ENCODE peak calls at places on chromosomes 1 and 21, in seven cellular contexts. One of them, this sample, is unnamed.

GRCh38 chr1:199312626-199313025 is 673.8 kb downstream of the PTPRC start:
- DNase-seq in AG04450: no peak
- DNase-seq in testis: no peak
- DNase-seq in Peyer's patch: no peak
- DNase-seq in body of pancreas: no peak
- DNase-seq in stomach: no peak
- DNase-seq in adrenal gland: no peak
- DNase-seq in this sample: no peak

GRCh38 chr1:207823880-207824566 is 72.2 kb downstream of the CD46 start:
- DNase-seq in Peyer's patch: peak; percentile 89
- DNase-seq in stomach: peak; percentile 87
- DNase-seq in adrenal gland: peak; percentile 91
- DNase-seq in body of pancreas: peak; percentile 93
- DNase-seq in AG04450: peak; percentile 93
- DNase-seq in testis: peak; percentile 88
- DNase-seq in this sample: peak; percentile 79

GRCh38 chr21:25834376-25834775 is 99.6 kb downstream of the GABPA start:
- DNase-seq in body of pancreas: no peak
- DNase-seq in testis: no peak
- DNase-seq in Peyer's patch: no peak
- DNase-seq in stomach: no peak
- DNase-seq in AG04450: no peak
- DNase-seq in adrenal gland: no peak
- DNase-seq in this sample: no peak

GRCh38 chr1:209704584-209704983 is at the start of gene HSD11B1:
- DNase-seq in AG04450: peak; percentile 86
- DNase-seq in Peyer's patch: peak; percentile 73
- DNase-seq in body of pancreas: peak; percentile 50
- DNase-seq in adrenal gland: peak; percentile 57
- DNase-seq in stomach: peak; percentile 35
- DNase-seq in testis: peak; percentile 66
- DNase-seq in this sample: peak; percentile 12

GRCh38 chr21:16420086-16420724 is 690.4 kb downstream of the USP25 start:
- DNase-seq in adrenal gland: peak; percentile 53
- DNase-seq in stomach: peak; percentile 42
- DNase-seq in testis: peak; percentile 76
- DNase-seq in body of pancreas: peak; percentile 66
- DNase-seq in Peyer's patch: no peak
- DNase-seq in AG04450: no peak
- DNase-seq in this sample: peak; percentile 62

GRCh38 chr1:74964508-74964907 is 169.7 kb upstream of the LHX8 start:
- DNase-seq in adrenal gland: peak; percentile 43
- DNase-seq in stomach: peak; percentile 38
- DNase-seq in body of pancreas: peak; percentile 40
- DNase-seq in Peyer's patch: no peak
- DNase-seq in AG04450: no peak
- DNase-seq in testis: peak; percentile 84
- DNase-seq in this sample: peak; percentile 3

GRCh38 chr1:36114371-36114770 is 10.7 kb downstream of the COL8A2 start:
- DNase-seq in Peyer's patch: no peak
- DNase-seq in AG04450: no peak
- DNase-seq in testis: no peak
- DNase-seq in adrenal gland: no peak
- DNase-seq in body of pancreas: no peak
- DNase-seq in stomach: no peak
- DNase-seq in this sample: no peak

GRCh38 chr1:181094813-181095212 is 6.3 kb downstream of the IER5 start:
- DNase-seq in body of pancreas: peak; percentile 32
- DNase-seq in AG04450: peak; percentile 77
- DNase-seq in Peyer's patch: no peak
- DNase-seq in testis: peak; percentile 41
- DNase-seq in stomach: no peak
- DNase-seq in adrenal gland: peak; percentile 44
- DNase-seq in this sample: peak; percentile 85

GRCh38 chr1:87957331-87957730 is 628.7 kb downstream of the LMO4 start:
- DNase-seq in Peyer's patch: no peak
- DNase-seq in AG04450: no peak
- DNase-seq in stomach: no peak
- DNase-seq in body of pancreas: no peak
- DNase-seq in testis: no peak
- DNase-seq in adrenal gland: no peak
- DNase-seq in this sample: no peak

GRCh38 chr1:226888816-226889215 is 18.4 kb downstream of the PSEN2 start:
- DNase-seq in stomach: no peak
- DNase-seq in body of pancreas: no peak
- DNase-seq in AG04450: no peak
- DNase-seq in testis: no peak
- DNase-seq in adrenal gland: no peak
- DNase-seq in Peyer's patch: no peak
- DNase-seq in this sample: no peak

GRCh38 chr1:8572106-8572505 is 245.3 kb downstream of the RERE start:
- DNase-seq in AG04450: no peak
- DNase-seq in body of pancreas: no peak
- DNase-seq in Peyer's patch: no peak
- DNase-seq in testis: no peak
- DNase-seq in stomach: no peak
- DNase-seq in adrenal gland: no peak
- DNase-seq in this sample: no peak

GRCh38 chr1:86247553-86248279 is 91.1 kb upstream of the COL24A1 start:
- DNase-seq in stomach: no peak
- DNase-seq in adrenal gland: no peak
- DNase-seq in AG04450: no peak
- DNase-seq in body of pancreas: no peak
- DNase-seq in Peyer's patch: no peak
- DNase-seq in testis: no peak
- DNase-seq in this sample: peak; percentile 85

GRCh38 chr1:186967659-186968394 is 139.1 kb downstream of the PLA2G4A start:
- DNase-seq in AG04450: no peak
- DNase-seq in body of pancreas: no peak
- DNase-seq in stomach: no peak
- DNase-seq in adrenal gland: no peak
- DNase-seq in testis: no peak
- DNase-seq in Peyer's patch: no peak
- DNase-seq in this sample: no peak

GRCh38 chr1:198156111-198156744 is 570 bp upstream of the NEK7 start:
- DNase-seq in body of pancreas: peak; percentile 67
- DNase-seq in AG04450: no peak
- DNase-seq in Peyer's patch: peak; percentile 91
- DNase-seq in stomach: peak; percentile 69
- DNase-seq in testis: peak; percentile 86
- DNase-seq in adrenal gland: peak; percentile 80
- DNase-seq in this sample: peak; percentile 41

GRCh38 chr1:234862944-234863515 is 253.1 kb upstream of the IRF2BP2 start:
- DNase-seq in AG04450: no peak
- DNase-seq in stomach: peak; percentile 69
- DNase-seq in adrenal gland: peak; percentile 78
- DNase-seq in testis: peak; percentile 71
- DNase-seq in Peyer's patch: peak; percentile 74
- DNase-seq in body of pancreas: peak; percentile 67
- DNase-seq in this sample: peak; percentile 63

GRCh38 chr1:6445062-6445763 is 20.6 kb downstream of the ESPN start:
- DNase-seq in Peyer's patch: peak; percentile 78
- DNase-seq in testis: no peak
- DNase-seq in adrenal gland: peak; percentile 60
- DNase-seq in stomach: peak; percentile 80
- DNase-seq in AG04450: no peak
- DNase-seq in body of pancreas: peak; percentile 58
- DNase-seq in this sample: no peak

GRCh38 chr1:112673589-112674439 is 645 bp upstream of the MOV10 start:
- DNase-seq in stomach: no peak
- DNase-seq in body of pancreas: peak; percentile 51
- DNase-seq in adrenal gland: peak; percentile 51
- DNase-seq in Peyer's patch: no peak
- DNase-seq in AG04450: peak; percentile 29
- DNase-seq in testis: peak; percentile 40
- DNase-seq in this sample: peak; percentile 70

GRCh38 chr1:196160066-196160795 is 448.0 kb downstream of the KCNT2 start:
- DNase-seq in AG04450: no peak
- DNase-seq in testis: no peak
- DNase-seq in Peyer's patch: no peak
- DNase-seq in adrenal gland: no peak
- DNase-seq in stomach: no peak
- DNase-seq in body of pancreas: no peak
- DNase-seq in this sample: peak; percentile 45

GRCh38 chr1:111620412-111620971 is 903 bp downstream of the RAP1A start:
- DNase-seq in testis: no peak
- DNase-seq in Peyer's patch: no peak
- DNase-seq in adrenal gland: no peak
- DNase-seq in body of pancreas: no peak
- DNase-seq in stomach: no peak
- DNase-seq in AG04450: no peak
- DNase-seq in this sample: peak; percentile 65

GRCh38 chr1:76627498-76627897 is 239.8 kb upstream of the ST6GALNAC5 start:
- DNase-seq in stomach: no peak
- DNase-seq in body of pancreas: no peak
- DNase-seq in AG04450: no peak
- DNase-seq in adrenal gland: no peak
- DNase-seq in testis: no peak
- DNase-seq in Peyer's patch: no peak
- DNase-seq in this sample: no peak
- H3K27me3 ChIP-seq in stomach: no peaks in the 10 kb centered on the region
- H3K27me3 ChIP-seq in body of pancreas: no peaks in the 10 kb centered on the region
- H3K27me3 ChIP-seq in AG04450: no peaks in the 10 kb centered on the region
- H3K27me3 ChIP-seq in adrenal gland: no peaks in the 10 kb centered on the region
- H3K27me3 ChIP-seq in testis: no peaks in the 10 kb centered on the region
- H3K27me3 ChIP-seq in Peyer's patch: no peaks in the 10 kb centered on the region
- H3K27me3 ChIP-seq in this sample: no peaks in the 10 kb centered on the region

GRCh38 chr1:220320709-220321108 is 48.5 kb upstream of the RAB3GAP2 start:
- DNase-seq in AG04450: no peak
- DNase-seq in stomach: no peak
- DNase-seq in Peyer's patch: no peak
- DNase-seq in body of pancreas: no peak
- DNase-seq in adrenal gland: no peak
- DNase-seq in testis: no peak
- DNase-seq in this sample: no peak

GRCh38 chr1:220318673-220319072 is 46.4 kb upstream of the RAB3GAP2 start:
- DNase-seq in AG04450: no peak
- DNase-seq in body of pancreas: no peak
- DNase-seq in adrenal gland: no peak
- DNase-seq in Peyer's patch: no peak
- DNase-seq in stomach: no peak
- DNase-seq in testis: no peak
- DNase-seq in this sample: no peak

GRCh38 chr1:220316291-220316690 is 44.0 kb upstream of the RAB3GAP2 start:
- DNase-seq in adrenal gland: no peak
- DNase-seq in stomach: no peak
- DNase-seq in body of pancreas: no peak
- DNase-seq in Peyer's patch: no peak
- DNase-seq in testis: no peak
- DNase-seq in AG04450: no peak
- DNase-seq in this sample: no peak

GRCh38 chr1:220315070-220315839 is 43.0 kb upstream of the RAB3GAP2 start:
- DNase-seq in body of pancreas: no peak
- DNase-seq in AG04450: no peak
- DNase-seq in Peyer's patch: no peak
- DNase-seq in stomach: no peak
- DNase-seq in adrenal gland: no peak
- DNase-seq in testis: no peak
- DNase-seq in this sample: no peak

GRCh38 chr1:220317161-220317560 is 44.9 kb upstream of the RAB3GAP2 start:
- DNase-seq in adrenal gland: no peak
- DNase-seq in AG04450: no peak
- DNase-seq in body of pancreas: no peak
- DNase-seq in stomach: no peak
- DNase-seq in testis: no peak
- DNase-seq in Peyer's patch: no peak
- DNase-seq in this sample: no peak
- H3K27me3 ChIP-seq in adrenal gland: no peaks in the 10 kb centered on the region
- H3K27me3 ChIP-seq in AG04450: no peaks in the 10 kb centered on the region
- H3K27me3 ChIP-seq in body of pancreas: no peaks in the 10 kb centered on the region
- H3K27me3 ChIP-seq in stomach: no peaks in the 10 kb centered on the region
- H3K27me3 ChIP-seq in testis: no peaks in the 10 kb centered on the region
- H3K27me3 ChIP-seq in Peyer's patch: no peaks in the 10 kb centered on the region
- H3K27me3 ChIP-seq in this sample: no peaks in the 10 kb centered on the region

DNA sequence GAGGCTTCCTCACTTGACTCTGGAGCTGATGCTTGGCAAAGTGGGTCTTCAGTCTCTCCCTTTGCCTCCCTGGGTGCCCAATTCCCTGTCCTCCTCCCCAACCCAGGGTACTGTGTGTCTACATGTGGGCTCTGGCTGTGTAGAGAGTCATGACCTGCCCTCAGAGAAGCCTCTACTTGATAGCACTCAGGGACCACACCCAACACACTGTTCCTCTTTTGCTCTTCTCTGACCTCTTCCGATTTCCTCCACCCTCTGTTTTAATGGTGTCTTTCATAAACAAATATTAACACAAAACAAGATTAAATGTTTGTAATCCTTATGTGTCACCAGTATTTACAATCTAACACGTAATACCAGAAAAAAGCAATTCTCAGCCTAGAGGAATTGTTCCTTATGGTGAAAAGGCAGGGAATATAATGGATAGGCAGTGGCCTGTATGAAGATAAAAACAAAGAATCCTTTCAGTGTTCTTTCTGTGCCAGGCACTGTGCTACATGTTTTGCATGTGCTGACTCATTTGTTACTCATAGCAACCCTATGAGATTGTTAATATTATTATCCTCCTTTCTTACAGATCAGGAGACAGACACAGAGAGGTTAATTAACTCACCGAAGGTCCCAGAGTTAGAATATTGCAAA is 58.2 kb downstream of the HSD3B1 start:
- DNase-seq in Peyer's patch: no peak
- DNase-seq in stomach: no peak
- DNase-seq in testis: no peak
- DNase-seq in AG04450: no peak
- DNase-seq in adrenal gland: no peak
- DNase-seq in body of pancreas: no peak
- DNase-seq in this sample: no peak
- H3K27me3 ChIP-seq in Peyer's patch: no peaks in the 10 kb centered on the region
- H3K27me3 ChIP-seq in stomach: no peaks in the 10 kb centered on the region
- H3K27me3 ChIP-seq in testis: no peaks in the 10 kb centered on the region
- H3K27me3 ChIP-seq in AG04450: no peaks in the 10 kb centered on the region
- H3K27me3 ChIP-seq in adrenal gland: no peaks in the 10 kb centered on the region
- H3K27me3 ChIP-seq in body of pancreas: no peaks in the 10 kb centered on the region
- H3K27me3 ChIP-seq in this sample: no peaks in the 10 kb centered on the region

DNA sequence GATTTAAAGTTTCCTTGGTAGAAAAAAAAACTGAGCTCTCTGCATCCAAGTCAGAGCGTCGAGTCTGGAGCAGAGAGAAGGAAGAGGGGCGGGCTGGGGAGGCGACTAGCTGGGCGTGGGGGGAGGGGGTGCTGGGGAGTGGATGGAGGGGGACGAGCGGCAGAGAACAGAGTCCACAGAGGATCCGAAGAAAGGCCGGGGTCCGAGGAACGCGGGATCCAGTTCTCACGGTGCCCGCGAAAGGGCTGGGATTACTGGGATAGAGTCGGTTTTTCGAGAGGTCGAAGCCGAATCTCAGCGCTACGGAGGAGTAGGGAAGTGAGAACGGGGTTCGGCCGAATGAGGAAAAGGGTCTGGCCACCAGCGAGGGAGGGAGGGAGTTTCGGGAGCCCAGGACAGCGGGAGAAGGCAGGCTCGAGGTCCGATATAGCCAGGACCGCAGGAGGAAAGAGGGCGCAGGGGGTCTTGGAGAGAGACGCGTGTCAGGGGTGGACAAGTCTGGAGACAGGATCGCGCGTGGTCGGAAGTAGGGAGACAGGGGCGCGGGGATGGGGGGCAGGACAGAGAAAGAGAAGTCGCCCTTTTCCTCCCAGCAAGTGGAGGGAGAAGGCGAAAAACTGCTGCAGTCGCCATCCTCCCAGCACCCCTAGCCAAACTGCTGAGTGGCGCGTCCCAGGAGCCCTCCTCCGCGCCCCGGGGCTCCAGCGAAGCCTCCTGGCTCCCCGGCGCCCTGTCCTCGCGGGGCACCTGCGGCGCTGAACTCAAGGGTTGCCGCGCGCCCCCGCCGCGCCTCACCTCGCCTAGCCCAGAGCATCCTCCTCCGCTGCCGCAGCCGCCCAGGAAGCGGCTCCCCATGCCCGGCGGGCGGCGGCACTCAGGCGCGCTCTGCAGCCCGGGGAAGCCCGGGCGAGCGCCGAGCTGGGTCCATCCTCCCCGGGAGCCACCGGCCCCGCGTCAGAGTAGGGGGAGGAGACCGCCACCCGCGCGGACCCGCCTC is at the start of gene DAB1:
- DNase-seq in adrenal gland: no peak
- DNase-seq in body of pancreas: no peak
- DNase-seq in AG04450: no peak
- DNase-seq in Peyer's patch: no peak
- DNase-seq in testis: peak; percentile 21
- DNase-seq in stomach: no peak
- DNase-seq in this sample: peak; percentile 8
- H3K27me3 ChIP-seq in adrenal gland: peaks cover 41% of the 10 kb centered on the region
- H3K27me3 ChIP-seq in body of pancreas: no peaks in the 10 kb centered on the region
- H3K27me3 ChIP-seq in AG04450: peaks cover 50% of the 10 kb centered on the region
- H3K27me3 ChIP-seq in Peyer's patch: peaks cover 17% of the 10 kb centered on the region
- H3K27me3 ChIP-seq in testis: no peaks in the 10 kb centered on the region
- H3K27me3 ChIP-seq in stomach: peaks cover 47% of the 10 kb centered on the region
- H3K27me3 ChIP-seq in this sample: peaks cover 57% of the 10 kb centered on the region